ENCODE peak calls at places on chromosomes 6 and 20, in ten cellular contexts. W, Y, K, L, Q, X, M, N, V and U are unnamed samples.

GRCh38 chr20:18728165-18728866 is 85.3 kb upstream of the SCP2D1 start:
- DNase-seq in W (no peak), Y (no peak), K (peak), L (no peak), Q (no peak), X (no peak), M (no peak), N (no peak), V (peak), U (no peak)

GRCh38 chr6:135936606-135937005 is 85.1 kb downstream of the PDE7B start:
- DNase-seq in W (no peak), Y (no peak), K (no peak), L (peak), Q (peak), X (peak), M (no peak), N (no peak), V (no peak), U (no peak)

GRCh38 chr20:58078741-58079522 is 149.5 kb downstream of the ANKRD60 start:
- DNase-seq in W (no peak), Y (no peak), K (peak), L (no peak), Q (no peak), X (no peak), M (no peak), N (no peak), V (no peak), U (no peak)

GRCh38 chr6:125046107-125046925 is 84.1 kb downstream of the RNF217 start:
- DNase-seq in W (no peak), Y (no peak), K (no peak), L (peak), Q (no peak), X (no peak), M (no peak), N (no peak), V (no peak), U (no peak)

GRCh38 chr6:139763468-139764214 is 389.2 kb upstream of the CITED2 start:
- DNase-seq in W (no peak), Y (no peak), K (no peak), L (no peak), Q (peak), X (no peak), M (no peak), N (no peak), V (no peak), U (no peak)

GRCh38 chr6:2639167-2639566 is 111.6 kb downstream of the MYLK4 start:
- DNase-seq in W (no peak), Y (no peak), K (no peak), L (no peak), Q (no peak), X (no peak), M (no peak), N (no peak), V (no peak), U (no peak)

GRCh38 chr6:144151010-144151727 is 852 bp downstream of the STX11 start:
- DNase-seq in W (no peak), Y (no peak), K (peak), L (peak), Q (no peak), X (peak), M (no peak), N (no peak), V (peak), U (peak)

GRCh38 chr6:143549630-143550268 is 38.2 kb upstream of the FUCA2 start:
- DNase-seq in W (no peak), Y (no peak), K (no peak), L (no peak), Q (no peak), X (no peak), M (no peak), N (no peak), V (no peak), U (no peak)

GRCh38 chr6:113416166-113416565 is 441.0 kb upstream of the MARCKS start:
- DNase-seq in W (no peak), Y (no peak), K (no peak), L (no peak), Q (peak), X (no peak), M (no peak), N (no peak), V (no peak), U (no peak)

GRCh38 chr20:58839474-58839874 is 11.2 kb downstream of the GNAS-AS1 start:
- DNase-seq in W (no peak), Y (peak), K (no peak), L (no peak), Q (peak), X (peak), M (peak), N (no peak), V (no peak), U (peak)

GRCh38 chr6:34462561-34462971 is 3.3 kb upstream of the PACSIN1 start:
- DNase-seq in W (no peak), Y (peak), K (no peak), L (no peak), Q (no peak), X (peak), M (no peak), N (no peak), V (no peak), U (peak)

GRCh38 chr6:115830895-115831294 is 229.8 kb downstream of the FRK start:
- DNase-seq in W (no peak), Y (no peak), K (no peak), L (no peak), Q (no peak), X (no peak), M (no peak), N (no peak), V (no peak), U (no peak)

GRCh38 chr6:119174879-119175817 is 96.7 kb upstream of the FAM184A start:
- DNase-seq in W (no peak), Y (no peak), K (no peak), L (peak), Q (peak), X (no peak), M (no peak), N (no peak), V (no peak), U (no peak)

GRCh38 chr20:63102720-63103375 is 96.1 kb upstream of the BHLHE23 start:
- DNase-seq in W (no peak), Y (no peak), K (peak), L (no peak), Q (peak), X (no peak), M (no peak), N (no peak), V (no peak), U (peak)

GRCh38 chr6:126167726-126168125 is 172.2 kb upstream of the CENPW start:
- DNase-seq in W (no peak), Y (no peak), K (no peak), L (no peak), Q (peak), X (no peak), M (no peak), N (no peak), V (no peak), U (no peak)

GRCh38 chr20:19769516-19769915 is 11.5 kb downstream of the RIN2 start:
- DNase-seq in W (no peak), Y (no peak), K (no peak), L (peak), Q (no peak), X (no peak), M (no peak), N (no peak), V (no peak), U (no peak)

GRCh38 chr6:24664049-24664987 is 2.4 kb downstream of the TDP2 start:
- DNase-seq in W (no peak), Y (no peak), K (peak), L (no peak), Q (no peak), X (no peak), M (no peak), N (no peak), V (no peak), U (no peak)

GRCh38 chr20:931401-931800 is 15.3 kb upstream of the ANGPT4 start:
- DNase-seq in W (no peak), Y (no peak), K (no peak), L (no peak), Q (no peak), X (no peak), M (no peak), N (no peak), V (no peak), U (no peak)

GRCh38 chr6:18262812-18263560 is 1.3 kb downstream of the DEK start:
- DNase-seq in W (no peak), Y (no peak), K (no peak), L (no peak), Q (peak), X (no peak), M (no peak), N (no peak), V (peak), U (peak)

GRCh38 chr20:17452441-17452840 is 78.7 kb downstream of the BFSP1 start:
- DNase-seq in W (no peak), Y (no peak), K (no peak), L (no peak), Q (no peak), X (no peak), M (no peak), N (no peak), V (no peak), U (no peak)

GRCh38 chr6:4287811-4288244 is 152.5 kb upstream of the ECI2 start:
- DNase-seq in W (no peak), Y (no peak), K (no peak), L (no peak), Q (no peak), X (no peak), M (no peak), N (no peak), V (no peak), U (peak)

GRCh38 chr6:134029495-134030455 is 22.6 kb downstream of the SLC2A12 start:
- DNase-seq in W (no peak), Y (no peak), K (no peak), L (no peak), Q (peak), X (no peak), M (no peak), N (no peak), V (no peak), U (no peak)

DNA sequence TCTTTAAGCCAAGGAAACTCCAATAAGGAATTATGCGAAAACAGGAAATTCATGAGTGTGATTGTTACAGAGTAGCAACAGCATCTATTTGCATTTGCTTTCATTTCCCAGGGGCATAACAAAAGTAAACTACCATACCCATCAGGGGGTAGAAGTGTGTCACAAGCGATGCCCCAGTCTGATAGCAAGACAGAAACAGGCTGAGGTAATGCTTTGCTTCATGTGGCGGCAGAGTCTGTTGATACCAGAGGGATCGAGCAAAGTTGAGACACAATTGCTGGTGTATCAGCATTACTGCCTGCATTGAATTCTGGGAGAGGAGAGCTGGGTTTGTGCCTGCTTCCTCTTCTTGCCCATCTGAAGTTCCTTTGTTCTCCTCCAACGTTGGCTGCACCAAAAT is 51.2 kb upstream of the LYRM2 start:
- DNase-seq in W (no peak), Y (peak), K (no peak), L (no peak), Q (no peak), X (peak), M (no peak), N (no peak), V (no peak), U (no peak)
- H3K27ac ChIP-seq in W (no peak), Y (peak), K (no peak), L (no peak), Q (no peak), X (peak), M (no peak), N (no peak), V (no peak), U (no peak)

GRCh38 chr6:117829594-117830319 is 77.3 kb upstream of the SLC35F1 start:
- DNase-seq in W (no peak), Y (peak), K (no peak), L (no peak), Q (peak), X (peak), M (no peak), N (no peak), V (peak), U (no peak)
- H3K27ac ChIP-seq in W (no peak), Y (no peak), K (no peak), L (no peak), Q (no peak), X (no peak), M (no peak), N (no peak), V (no peak), U (no peak)

DNA sequence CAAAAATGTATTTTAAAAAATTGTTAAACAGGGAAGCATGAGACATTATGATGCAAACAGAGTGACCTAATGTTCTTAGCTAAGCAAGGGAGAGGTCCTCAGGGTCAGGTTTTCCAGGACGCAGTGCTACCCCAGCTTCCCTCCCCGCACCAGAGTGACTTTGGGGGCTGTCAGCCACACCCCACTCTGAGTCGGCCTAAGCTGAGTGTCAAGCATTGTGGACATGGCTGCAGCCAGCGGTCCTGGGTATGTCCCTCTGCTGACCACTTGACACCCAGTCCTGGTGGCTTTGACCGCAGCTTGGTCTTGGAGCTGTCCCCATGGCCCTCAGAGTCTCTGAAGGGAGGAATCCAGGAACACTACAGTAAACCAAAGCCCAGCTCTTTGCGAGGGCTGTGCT is 54.9 kb upstream of the CD93 start:
- DNase-seq in W (no peak), Y (no peak), K (no peak), L (no peak), Q (no peak), X (no peak), M (peak), N (peak), V (no peak), U (no peak)
- H3K27ac ChIP-seq in W (no peak), Y (no peak), K (no peak), L (no peak), Q (no peak), X (peak), M (no peak), N (no peak), V (no peak), U (no peak)

GRCh38 chr6:20706293-20707165 is 172.3 kb downstream of the CDKAL1 start:
- DNase-seq in W (no peak), Y (no peak), K (no peak), L (no peak), Q (peak), X (no peak), M (no peak), N (no peak), V (no peak), U (no peak)

GRCh38 chr6:20708367-20709124 is 174.3 kb downstream of the CDKAL1 start:
- DNase-seq in W (no peak), Y (no peak), K (no peak), L (no peak), Q (peak), X (no peak), M (no peak), N (no peak), V (no peak), U (no peak)

GRCh38 chr6:20705741-20706140 is 171.5 kb downstream of the CDKAL1 start:
- DNase-seq in W (no peak), Y (no peak), K (no peak), L (no peak), Q (no peak), X (no peak), M (no peak), N (no peak), V (no peak), U (no peak)

GRCh38 chr6:20707870-20708269 is 173.6 kb downstream of the CDKAL1 start:
- DNase-seq in W (no peak), Y (no peak), K (no peak), L (no peak), Q (no peak), X (no peak), M (no peak), N (no peak), V (no peak), U (no peak)

DNA sequence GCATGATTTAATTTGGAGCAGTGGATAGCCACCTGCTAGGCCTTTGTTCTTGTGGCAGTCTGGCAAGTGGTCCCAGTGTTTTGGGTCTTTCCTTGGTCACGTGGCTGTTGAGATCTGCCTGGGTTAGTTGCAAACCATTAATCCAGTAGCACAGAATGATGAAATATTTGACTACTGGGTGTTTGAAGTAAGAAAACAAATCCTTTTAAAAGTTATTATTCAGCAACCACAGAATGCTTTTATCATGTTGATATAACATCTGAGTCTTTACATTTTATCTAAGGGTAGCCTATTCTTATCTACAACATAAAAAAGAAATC is 172.9 kb downstream of the CDKAL1 start:
- DNase-seq in W (no peak), Y (no peak), K (no peak), L (no peak), Q (no peak), X (no peak), M (no peak), N (no peak), V (no peak), U (no peak)
- H3K27ac ChIP-seq in W (no peak), Y (no peak), K (no peak), L (no peak), Q (no peak), X (no peak), M (no peak), N (no peak), V (no peak), U (no peak)

DNA sequence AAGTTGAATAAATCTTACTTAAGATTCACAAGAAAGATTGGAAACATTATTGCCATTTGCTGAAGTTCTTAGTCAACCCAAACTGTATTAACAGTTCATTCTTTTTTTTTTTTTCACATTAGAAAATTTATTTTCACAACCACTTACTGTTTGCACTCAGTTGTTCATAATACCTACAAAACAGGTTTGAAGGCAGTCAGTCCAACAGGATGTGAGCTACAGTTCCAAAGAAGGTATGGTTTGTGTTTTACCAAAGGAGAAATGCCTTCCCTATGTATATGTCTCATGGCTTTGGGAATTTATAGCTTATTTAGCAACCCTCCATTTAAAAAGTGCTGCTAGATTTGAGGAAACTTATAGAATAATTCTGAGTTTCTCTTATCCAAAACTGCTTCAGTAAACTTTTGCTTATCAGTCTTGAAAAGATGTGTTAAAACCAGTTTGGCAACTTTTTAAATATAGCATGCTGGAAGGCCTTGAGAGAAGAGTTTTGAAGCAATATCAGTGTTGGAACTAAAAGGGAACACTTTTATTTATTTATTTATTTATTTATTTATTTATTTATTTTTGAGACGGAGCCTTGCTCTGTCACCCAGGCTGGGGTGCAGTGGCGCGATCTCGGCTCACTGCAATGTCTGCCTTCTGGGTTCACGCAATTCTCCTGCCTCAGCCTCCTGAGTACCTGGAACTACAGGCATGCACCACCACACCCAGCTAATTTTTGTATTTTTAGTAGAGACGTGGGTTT is 46.8 kb upstream of the RREB1 start:
- DNase-seq in W (no peak), Y (no peak), K (no peak), L (no peak), Q (no peak), X (no peak), M (no peak), N (no peak), V (no peak), U (peak)
- H3K27ac ChIP-seq in W (no peak), Y (no peak), K (no peak), L (peak), Q (no peak), X (no peak), M (no peak), N (peak), V (no peak), U (peak)

DNA sequence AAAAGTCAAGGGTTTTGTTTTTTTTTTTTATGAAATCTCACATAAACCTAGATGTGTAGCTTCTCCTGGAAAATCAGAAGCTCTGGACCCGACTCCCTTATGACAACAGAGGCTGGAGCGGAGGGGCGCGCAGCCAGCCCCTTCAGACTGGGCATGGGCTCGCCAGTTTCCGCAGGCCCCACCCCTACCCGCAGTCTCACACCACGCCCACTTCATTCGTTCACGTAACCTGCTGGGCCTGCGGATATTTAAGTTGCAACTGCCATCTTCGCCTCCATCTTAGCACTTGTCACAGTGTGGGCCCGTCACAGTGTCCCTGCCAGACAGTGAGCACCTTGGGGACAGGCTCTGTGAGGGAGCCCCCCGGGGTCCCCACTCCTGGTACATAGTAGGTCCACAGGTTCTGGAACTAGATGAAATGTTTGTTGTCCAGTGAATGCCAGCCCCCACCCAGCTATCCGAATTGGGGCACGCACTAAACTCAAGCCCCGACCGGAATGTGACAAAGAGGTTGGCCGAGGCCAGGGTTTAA is 111.6 kb upstream of the PTPN1 start:
- DNase-seq in W (no peak), Y (no peak), K (no peak), L (no peak), Q (no peak), X (no peak), M (no peak), N (no peak), V (no peak), U (no peak)
- H3K27ac ChIP-seq in W (peak), Y (no peak), K (peak), L (no peak), Q (no peak), X (peak), M (peak), N (peak), V (no peak), U (peak)

GRCh38 chr6:16548121-16548520 is 213.1 kb downstream of the ATXN1 start:
- DNase-seq in W (no peak), Y (no peak), K (no peak), L (no peak), Q (peak), X (no peak), M (no peak), N (no peak), V (no peak), U (no peak)

GRCh38 chr6:16555550-16555949 is 205.7 kb downstream of the ATXN1 start:
- DNase-seq in W (no peak), Y (no peak), K (no peak), L (no peak), Q (no peak), X (no peak), M (no peak), N (no peak), V (no peak), U (no peak)

GRCh38 chr6:16551466-16551865 is 209.8 kb downstream of the ATXN1 start:
- DNase-seq in W (no peak), Y (no peak), K (no peak), L (no peak), Q (no peak), X (no peak), M (no peak), N (no peak), V (no peak), U (no peak)

GRCh38 chr6:16559091-16559490 is 202.2 kb downstream of the ATXN1 start:
- DNase-seq in W (no peak), Y (no peak), K (no peak), L (no peak), Q (peak), X (no peak), M (no peak), N (no peak), V (no peak), U (peak)

GRCh38 chr6:16553531-16553930 is 207.7 kb downstream of the ATXN1 start:
- DNase-seq in W (no peak), Y (no peak), K (no peak), L (no peak), Q (no peak), X (no peak), M (no peak), N (no peak), V (no peak), U (no peak)
- H3K27ac ChIP-seq in W (no peak), Y (no peak), K (no peak), L (no peak), Q (no peak), X (no peak), M (no peak), N (no peak), V (no peak), U (no peak)